ENCODE peak calls at places on chromosome 22, in eight cellular contexts. U, K, D, T, X, C, S and H are unnamed samples.

GRCh38 chr22:45310331-45311032 is 748 bp downstream of the FAM118A start:
- DNase-seq in U (peak), K (no peak), D (peak), T (no peak), X (peak), C (no peak), S (no peak), H (no peak)

GRCh38 chr22:19757985-19758895 is 2.3 kb upstream of the TBX1 start:
- DNase-seq in U (peak), K (no peak), D (no peak), T (no peak), X (no peak), C (no peak), S (no peak), H (no peak)

GRCh38 chr22:24417901-24418641 is 9.3 kb upstream of the ADORA2A start:
- DNase-seq in U (peak), K (no peak), D (no peak), T (no peak), X (no peak), C (peak), S (no peak), H (no peak)

GRCh38 chr22:27637604-27638003 is 164.0 kb downstream of the MN1 start:
- DNase-seq in U (no peak), K (no peak), D (no peak), T (no peak), X (no peak), C (peak), S (no peak), H (no peak)

GRCh38 chr22:41951898-41952474 is at the start of gene SMIM45:
- DNase-seq in U (peak), K (no peak), D (peak), T (no peak), X (peak), C (peak), S (no peak), H (no peak)

GRCh38 chr22:26428515-26429457 is at the start of gene ASPHD2:
- DNase-seq in U (peak), K (peak), D (peak), T (peak), X (peak), C (peak), S (peak), H (no peak)

GRCh38 chr22:27349456-27349855 is 452.1 kb downstream of the MN1 start:
- DNase-seq in U (no peak), K (no peak), D (no peak), T (no peak), X (no peak), C (peak), S (no peak), H (no peak)

GRCh38 chr22:33324228-33324627 is 266.0 kb upstream of the SYN3 start:
- DNase-seq in U (no peak), K (no peak), D (no peak), T (no peak), X (no peak), C (no peak), S (no peak), H (no peak)

GRCh38 chr22:23246982-23247766 is 66.9 kb downstream of the BCR start:
- DNase-seq in U (no peak), K (no peak), D (no peak), T (no peak), X (no peak), C (no peak), S (no peak), H (no peak)

GRCh38 chr22:50101870-50102565 is 12.2 kb downstream of the MOV10L1 start:
- DNase-seq in U (no peak), K (no peak), D (no peak), T (no peak), X (peak), C (no peak), S (no peak), H (no peak)

GRCh38 chr22:44108806-44109385 is 71.8 kb upstream of the PARVG start:
- DNase-seq in U (no peak), K (peak), D (no peak), T (no peak), X (no peak), C (no peak), S (no peak), H (no peak)

GRCh38 chr22:50283821-50284220 is 13.6 kb upstream of the MAPK11 start:
- DNase-seq in U (no peak), K (no peak), D (no peak), T (no peak), X (no peak), C (no peak), S (no peak), H (no peak)

GRCh38 chr22:41288245-41288946 is 2.4 kb upstream of the RANGAP1 start:
- DNase-seq in U (no peak), K (no peak), D (peak), T (no peak), X (no peak), C (peak), S (no peak), H (no peak)

GRCh38 chr22:47225080-47225930 is 462.9 kb downstream of the TBC1D22A start:
- DNase-seq in U (no peak), K (no peak), D (no peak), T (peak), X (no peak), C (no peak), S (no peak), H (peak)

GRCh38 chr22:50665738-50666137 is 6.9 kb upstream of the SHANK3 start:
- DNase-seq in U (no peak), K (peak), D (no peak), T (no peak), X (peak), C (no peak), S (no peak), H (no peak)

GRCh38 chr22:28019881-28020861 is 101.1 kb upstream of the PITPNB start:
- DNase-seq in U (no peak), K (peak), D (peak), T (peak), X (peak), C (peak), S (peak), H (peak)

GRCh38 chr22:43142881-43143562 is at the start of gene MCAT:
- DNase-seq in U (peak), K (peak), D (peak), T (peak), X (peak), C (peak), S (peak), H (peak)

GRCh38 chr22:37747090-37747714 is 50.4 kb downstream of the TRIOBP start:
- DNase-seq in U (no peak), K (no peak), D (no peak), T (no peak), X (no peak), C (peak), S (no peak), H (no peak)

DNA sequence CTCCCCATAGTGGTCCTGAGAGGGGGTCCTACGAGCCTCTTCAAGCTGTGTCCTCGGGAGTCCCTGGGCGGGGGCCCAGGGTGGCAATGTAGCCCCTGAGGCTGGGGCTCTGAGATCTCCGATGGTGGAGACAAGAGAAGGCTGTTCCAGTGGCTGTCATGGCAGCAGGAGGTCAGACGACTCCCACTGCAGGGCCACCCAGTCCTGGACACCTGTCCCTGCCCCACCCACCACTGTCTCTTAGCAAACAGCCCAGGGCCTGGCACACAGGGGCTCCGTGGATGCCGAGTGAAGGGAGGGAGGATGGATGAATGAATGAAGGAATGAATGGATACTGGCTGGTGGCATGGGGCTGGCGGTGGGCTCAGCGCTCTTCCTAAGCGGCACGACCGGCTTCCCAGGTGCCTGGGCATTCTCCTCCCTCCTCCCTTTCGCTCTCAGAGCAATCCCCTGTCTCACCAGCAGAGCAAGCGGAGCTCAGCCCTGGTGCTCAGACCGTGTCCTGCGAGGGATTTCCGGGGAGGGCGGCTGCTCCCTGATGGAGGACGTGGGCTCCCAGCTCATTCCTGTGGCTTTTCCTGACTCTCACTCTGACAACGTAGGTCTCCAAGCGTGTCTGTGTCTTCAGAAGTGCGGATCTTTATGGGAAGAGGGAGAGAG is 1272.7 kb downstream of the BRD1 start:
- DNase-seq in U (peak), K (no peak), D (peak), T (no peak), X (no peak), C (no peak), S (no peak), H (no peak)
- TF ChIP-seq CTCF in U (no peak), K (no peak), D (peak), T (no peak), X (no peak), C (no peak), S (no peak), H (no peak)

GRCh38 chr22:31556627-31557203 is 60.4 kb downstream of the SFI1 start:
- DNase-seq in U (no peak), K (no peak), D (peak), T (no peak), X (peak), C (peak), S (no peak), H (no peak)
- TF ChIP-seq CTCF in U (peak), K (no peak), D (peak), T (peak), X (peak), C (peak), S (no peak), H (peak)

GRCh38 chr22:30423296-30423958 is 2.1 kb upstream of the MTFP1 start:
- DNase-seq in U (peak), K (no peak), D (no peak), T (peak), X (peak), C (no peak), S (no peak), H (peak)
- TF ChIP-seq CTCF in U (no peak), K (no peak), D (no peak), T (no peak), X (peak), C (no peak), S (no peak), H (peak)

GRCh38 chr22:48895341-48895740 is 932.3 kb downstream of the BRD1 start:
- DNase-seq in U (no peak), K (no peak), D (no peak), T (no peak), X (no peak), C (no peak), S (no peak), H (peak)

GRCh38 chr22:48893288-48894063 is 934.2 kb downstream of the BRD1 start:
- DNase-seq in U (no peak), K (peak), D (no peak), T (no peak), X (peak), C (no peak), S (no peak), H (peak)

GRCh38 chr22:48892571-48893287 is 934.9 kb downstream of the BRD1 start:
- DNase-seq in U (no peak), K (peak), D (no peak), T (no peak), X (no peak), C (no peak), S (no peak), H (peak)

GRCh38 chr22:48894804-48895250 is 932.8 kb downstream of the BRD1 start:
- DNase-seq in U (peak), K (no peak), D (no peak), T (no peak), X (no peak), C (no peak), S (no peak), H (peak)

DNA sequence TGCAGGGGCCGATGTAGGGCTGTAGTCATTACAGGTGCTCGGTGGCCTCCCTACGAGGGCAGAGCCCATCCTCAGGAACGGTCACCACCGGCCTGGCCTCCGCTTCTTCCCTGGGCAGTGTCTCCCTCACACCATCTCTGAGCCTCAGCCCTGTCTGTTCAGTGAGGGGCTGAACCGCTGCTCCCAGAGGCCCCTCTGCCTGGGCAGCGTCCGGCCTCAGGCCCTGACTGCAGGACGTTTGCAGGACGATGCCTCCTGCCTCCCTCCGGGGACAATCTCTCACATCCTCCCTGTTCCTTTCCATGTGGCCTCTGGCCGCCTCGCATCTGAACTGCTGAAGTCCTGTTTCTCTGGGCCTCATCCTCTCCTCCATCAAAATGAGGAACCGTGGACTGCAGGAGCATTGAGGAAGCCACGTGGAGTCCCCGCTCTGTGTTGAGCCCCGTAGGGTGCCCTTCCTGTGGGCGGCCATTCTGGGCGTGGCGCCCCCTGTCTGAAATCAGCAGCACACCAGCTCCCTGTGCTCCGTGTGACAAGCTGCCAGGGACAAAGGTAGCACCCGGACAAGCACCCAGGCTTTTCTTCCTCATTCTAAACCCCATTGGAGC is 933.5 kb downstream of the BRD1 start:
- DNase-seq in U (peak), K (peak), D (peak), T (no peak), X (peak), C (no peak), S (no peak), H (peak)
- TF ChIP-seq CTCF in U (no peak), K (no peak), D (peak), T (no peak), X (peak), C (no peak), S (no peak), H (peak)

GRCh38 chr22:38827510-38827909 is 16.3 kb downstream of the NPTXR start:
- DNase-seq in U (no peak), K (no peak), D (no peak), T (no peak), X (no peak), C (no peak), S (no peak), H (no peak)

GRCh38 chr22:38828191-38828590 is 15.6 kb downstream of the NPTXR start:
- DNase-seq in U (no peak), K (no peak), D (no peak), T (no peak), X (no peak), C (no peak), S (no peak), H (no peak)

GRCh38 chr22:38826386-38826785 is 17.4 kb downstream of the NPTXR start:
- DNase-seq in U (no peak), K (no peak), D (no peak), T (no peak), X (no peak), C (no peak), S (no peak), H (no peak)

GRCh38 chr22:38828616-38829205 is 15.1 kb downstream of the NPTXR start:
- DNase-seq in U (no peak), K (no peak), D (no peak), T (no peak), X (no peak), C (no peak), S (no peak), H (no peak)

GRCh38 chr22:38826801-38827200 is 17.0 kb downstream of the NPTXR start:
- DNase-seq in U (no peak), K (no peak), D (no peak), T (no peak), X (no peak), C (no peak), S (no peak), H (no peak)
- TF ChIP-seq CTCF in U (no peak), K (no peak), D (no peak), T (no peak), X (no peak), C (no peak), S (no peak), H (no peak)